ENCODE peak calls at places on chromosomes 13 and 19, in ten cellular contexts. H, U, J, R, C, B, G, V, O and E are unnamed samples.

GRCh38 chr13:28031220-28031903 is 42.9 kb upstream of the URAD start:
- DNase-seq in H (no peak), U (peak), J (no peak), R (peak), C (no peak), B (peak), G (no peak), V (no peak), O (no peak), E (no peak)

GRCh38 chr19:12364391-12365093 is 941 bp downstream of the ZNF442 start:
- DNase-seq in H (peak), U (peak), J (no peak), R (no peak), C (peak), B (peak), G (peak), V (no peak), O (no peak), E (no peak)

GRCh38 chr19:31181535-31181934 is 167.7 kb downstream of the TSHZ3 start:
- DNase-seq in H (no peak), U (no peak), J (no peak), R (no peak), C (no peak), B (no peak), G (no peak), V (no peak), O (no peak), E (no peak)

GRCh38 chr13:57673197-57673596 is 41.7 kb downstream of the PCDH17 start:
- DNase-seq in H (no peak), U (no peak), J (no peak), R (no peak), C (no peak), B (no peak), G (peak), V (no peak), O (no peak), E (no peak)

GRCh38 chr19:6413291-6413690 is 11.3 kb downstream of the KHSRP start:
- DNase-seq in H (no peak), U (no peak), J (no peak), R (no peak), C (no peak), B (no peak), G (no peak), V (no peak), O (no peak), E (no peak)

GRCh38 chr19:5341981-5342380 is 1.4 kb upstream of the PTPRS start:
- DNase-seq in H (no peak), U (no peak), J (no peak), R (no peak), C (no peak), B (no peak), G (no peak), V (no peak), O (no peak), E (no peak)

GRCh38 chr13:31807090-31807541 is 67.8 kb downstream of the RXFP2 start:
- DNase-seq in H (peak), U (no peak), J (no peak), R (no peak), C (no peak), B (no peak), G (no peak), V (no peak), O (peak), E (peak)

GRCh38 chr19:51166846-51167490 is 24.9 kb downstream of the SIGLEC7 start:
- DNase-seq in H (no peak), U (no peak), J (peak), R (no peak), C (no peak), B (no peak), G (no peak), V (no peak), O (no peak), E (no peak)

GRCh38 chr19:58118979-58119733 is 21.1 kb upstream of the ZSCAN18 start:
- DNase-seq in H (no peak), U (no peak), J (no peak), R (no peak), C (no peak), B (no peak), G (no peak), V (no peak), O (no peak), E (no peak)

GRCh38 chr13:42064259-42064658 is 15.8 kb downstream of the DGKH start:
- DNase-seq in H (peak), U (no peak), J (no peak), R (no peak), C (no peak), B (no peak), G (no peak), V (no peak), O (no peak), E (no peak)

GRCh38 chr13:67278230-67278629 is 48.1 kb upstream of the PCDH9 start:
- DNase-seq in H (peak), U (no peak), J (no peak), R (no peak), C (no peak), B (no peak), G (no peak), V (no peak), O (no peak), E (no peak)

GRCh38 chr13:112850273-112850672 is 118.7 kb upstream of the MCF2L start:
- DNase-seq in H (no peak), U (no peak), J (no peak), R (no peak), C (no peak), B (no peak), G (no peak), V (no peak), O (no peak), E (no peak)

GRCh38 chr13:21124853-21125252 is 51.5 kb downstream of the SKA3 start:
- DNase-seq in H (peak), U (no peak), J (no peak), R (no peak), C (no peak), B (no peak), G (peak), V (peak), O (no peak), E (peak)

GRCh38 chr19:2532252-2533071 is 56.5 kb downstream of the GADD45B start:
- DNase-seq in H (peak), U (no peak), J (no peak), R (no peak), C (no peak), B (no peak), G (peak), V (no peak), O (no peak), E (peak)

GRCh38 chr13:74710006-74710405 is 575.8 kb upstream of the KLF12 start:
- DNase-seq in H (peak), U (no peak), J (no peak), R (no peak), C (no peak), B (no peak), G (no peak), V (no peak), O (no peak), E (no peak)

GRCh38 chr13:112782433-112783010 is 92.7 kb downstream of the ATP11A start:
- DNase-seq in H (no peak), U (no peak), J (no peak), R (no peak), C (no peak), B (no peak), G (no peak), V (no peak), O (no peak), E (no peak)

GRCh38 chr19:15779756-15780476 is 7.5 kb upstream of the OR10H5 start:
- DNase-seq in H (peak), U (peak), J (no peak), R (peak), C (peak), B (no peak), G (no peak), V (peak), O (no peak), E (no peak)

GRCh38 chr13:52195052-52195837 is 35.8 kb upstream of the NEK3 start:
- DNase-seq in H (peak), U (peak), J (peak), R (peak), C (peak), B (peak), G (peak), V (no peak), O (peak), E (no peak)

GRCh38 chr19:46723471-46723870 is 6.6 kb upstream of the PRKD2 start:
- DNase-seq in H (no peak), U (no peak), J (no peak), R (no peak), C (no peak), B (no peak), G (no peak), V (no peak), O (no peak), E (no peak)

GRCh38 chr19:46722004-46722380 is 5.1 kb upstream of the PRKD2 start:
- DNase-seq in H (no peak), U (no peak), J (no peak), R (no peak), C (no peak), B (no peak), G (no peak), V (no peak), O (no peak), E (no peak)

GRCh38 chr19:46722421-46723022 is 5.6 kb upstream of the PRKD2 start:
- DNase-seq in H (no peak), U (no peak), J (no peak), R (no peak), C (peak), B (peak), G (no peak), V (no peak), O (no peak), E (no peak)

GRCh38 chr19:46724468-46724867 is 7.6 kb upstream of the PRKD2 start:
- DNase-seq in H (no peak), U (no peak), J (no peak), R (no peak), C (peak), B (no peak), G (no peak), V (no peak), O (no peak), E (no peak)

DNA sequence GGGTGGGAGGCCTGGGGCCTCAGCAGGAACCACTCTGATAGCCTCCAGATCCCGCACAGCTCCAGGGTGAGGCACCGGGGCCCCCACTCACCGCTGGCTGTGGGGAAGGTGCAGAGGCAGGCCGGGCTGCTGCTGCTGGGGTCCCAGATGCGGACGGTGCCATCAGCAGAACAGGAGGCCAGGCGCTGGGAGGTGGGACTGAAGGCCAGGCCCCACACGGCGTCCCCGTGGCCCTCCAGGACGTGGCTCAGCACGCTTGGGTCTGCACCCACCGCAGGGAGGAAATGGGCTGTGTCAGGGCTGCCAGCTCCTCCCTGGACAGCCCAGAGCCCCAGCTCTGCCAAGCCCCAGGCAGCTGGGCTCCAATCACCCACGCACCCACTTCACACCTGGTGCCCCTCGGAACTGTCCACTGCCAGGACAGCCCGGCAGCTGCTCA is 6.1 kb upstream of the PRKD2 start:
- DNase-seq in H (no peak), U (no peak), J (no peak), R (no peak), C (no peak), B (no peak), G (no peak), V (no peak), O (no peak), E (no peak)
- H3K27ac ChIP-seq in H (no peak), U (no peak), J (no peak), R (no peak), C (no peak), B (peak), G (no peak), V (no peak), O (no peak), E (no peak)

GRCh38 chr19:42450314-42450934 is 7.7 kb upstream of the CXCL17 start:
- DNase-seq in H (peak), U (peak), J (peak), R (peak), C (peak), B (peak), G (peak), V (peak), O (peak), E (peak)
- H3K27ac ChIP-seq in H (no peak), U (peak), J (peak), R (no peak), C (peak), B (peak), G (peak), V (peak), O (peak), E (peak)

DNA sequence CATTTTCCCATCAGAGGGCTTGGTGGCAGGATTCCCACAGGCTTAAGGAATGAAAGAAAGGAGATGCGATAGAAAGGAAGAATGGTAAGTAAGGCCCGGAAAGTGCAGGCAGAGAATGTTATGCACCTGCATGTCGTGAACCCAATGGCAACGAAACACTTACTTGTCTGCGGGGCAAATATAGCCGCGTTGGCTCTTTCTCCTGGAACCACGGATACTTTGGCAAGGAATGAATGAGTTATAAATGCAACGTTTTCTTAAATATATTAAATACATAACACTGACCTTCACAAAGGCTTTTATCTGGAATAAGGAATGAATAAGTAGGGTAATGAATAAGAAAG is 192.1 kb downstream of the KATNAL1 start:
- DNase-seq in H (no peak), U (no peak), J (no peak), R (no peak), C (no peak), B (no peak), G (no peak), V (no peak), O (no peak), E (no peak)
- H3K27ac ChIP-seq in H (no peak), U (no peak), J (peak), R (no peak), C (no peak), B (no peak), G (peak), V (no peak), O (no peak), E (no peak)

DNA sequence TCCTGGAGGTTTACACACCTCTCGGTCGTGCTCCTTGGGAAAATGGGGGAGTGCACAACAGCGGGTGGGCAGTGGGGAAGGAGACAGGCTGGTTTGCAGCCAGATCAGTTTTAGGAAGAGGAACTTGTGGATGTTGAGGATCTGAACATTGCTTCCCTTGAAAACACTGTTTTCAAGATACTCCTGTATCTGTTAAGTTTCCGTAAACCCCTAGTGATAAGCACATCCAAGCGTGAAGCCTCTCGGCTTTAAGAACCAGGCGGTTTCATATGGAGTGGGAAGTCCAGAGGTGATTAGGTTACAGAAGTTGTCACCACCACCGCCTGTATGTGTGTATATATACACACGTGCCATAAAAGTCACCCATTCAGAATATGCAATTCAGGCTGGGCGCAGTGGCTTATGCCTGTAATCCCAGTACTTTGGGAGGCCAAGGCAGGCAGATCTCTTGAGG is 47.4 kb downstream of the SIPA1L3 start:
- DNase-seq in H (no peak), U (no peak), J (no peak), R (no peak), C (no peak), B (peak), G (no peak), V (no peak), O (no peak), E (no peak)
- H3K27ac ChIP-seq in H (peak), U (no peak), J (no peak), R (no peak), C (no peak), B (no peak), G (peak), V (peak), O (no peak), E (no peak)

GRCh38 chr13:97257800-97258799 is 36.0 kb downstream of the MBNL2 start:
- DNase-seq in H (peak), U (peak), J (no peak), R (no peak), C (peak), B (no peak), G (peak), V (peak), O (no peak), E (no peak)
- H3K27ac ChIP-seq in H (peak), U (peak), J (no peak), R (peak), C (peak), B (peak), G (peak), V (peak), O (no peak), E (peak)

GRCh38 chr19:35757231-35757748 is 461 bp upstream of the HSPB6 start:
- DNase-seq in H (peak), U (peak), J (no peak), R (no peak), C (peak), B (peak), G (peak), V (no peak), O (no peak), E (no peak)

GRCh38 chr19:35755160-35755549 is 1.7 kb downstream of the HSPB6 start:
- DNase-seq in H (no peak), U (no peak), J (no peak), R (no peak), C (no peak), B (peak), G (no peak), V (no peak), O (no peak), E (no peak)

GRCh38 chr19:35756373-35757230 is at the start of gene HSPB6:
- DNase-seq in H (peak), U (peak), J (no peak), R (no peak), C (peak), B (peak), G (peak), V (no peak), O (no peak), E (no peak)

GRCh38 chr19:35754365-35755139 is 2.3 kb downstream of the HSPB6 start:
- DNase-seq in H (no peak), U (no peak), J (no peak), R (no peak), C (no peak), B (no peak), G (no peak), V (no peak), O (no peak), E (no peak)

DNA sequence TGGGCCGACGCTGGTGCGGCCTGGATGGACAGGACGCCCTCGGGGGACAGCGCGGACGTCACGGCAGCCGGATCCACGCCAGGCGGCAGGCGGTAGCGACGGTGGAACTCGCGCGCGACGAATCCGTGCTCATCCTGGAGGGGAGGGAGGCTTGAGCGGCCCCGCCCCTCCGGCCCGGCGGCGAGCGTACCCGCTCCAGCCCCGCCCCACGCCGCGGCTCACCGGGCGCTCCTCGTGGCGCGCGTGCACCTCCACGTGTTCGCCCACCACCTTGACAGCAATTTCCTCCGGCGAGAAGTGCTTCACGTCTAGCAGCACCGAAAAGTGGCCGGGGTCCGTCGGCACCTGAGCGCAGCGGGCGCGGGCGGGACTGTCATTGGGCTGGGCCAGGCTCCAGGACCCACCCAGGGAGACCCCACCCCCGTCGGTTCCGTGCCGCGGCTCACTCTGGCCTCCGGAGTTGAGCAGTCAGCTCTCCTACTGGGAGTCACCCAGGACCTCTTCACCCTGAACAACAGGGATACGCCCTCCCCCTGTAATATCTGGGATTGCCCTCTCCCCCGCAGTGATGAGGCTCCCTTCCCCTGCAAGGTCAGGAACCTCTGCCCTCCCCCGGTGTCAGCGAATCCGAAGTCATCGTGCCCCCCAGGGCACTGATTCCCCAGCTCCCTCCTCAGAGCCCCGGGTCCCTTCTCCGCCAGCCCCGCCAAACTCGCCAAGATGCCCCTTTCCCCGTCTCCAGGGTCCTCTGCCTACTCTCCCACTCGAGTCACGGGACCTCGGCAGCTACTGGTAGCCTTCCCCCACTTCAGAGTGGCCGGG is 1.1 kb downstream of the HSPB6 start:
- DNase-seq in H (peak), U (peak), J (peak), R (no peak), C (peak), B (peak), G (peak), V (no peak), O (peak), E (no peak)
- H3K27ac ChIP-seq in H (peak), U (peak), J (no peak), R (no peak), C (peak), B (peak), G (peak), V (no peak), O (no peak), E (no peak)